ENCODE peak calls at places on chromosomes 2 and 18, in five cellular contexts. One of them, this sample, is unnamed.

GRCh38 chr2:135984199-135985017 is 1.0 kb downstream of the DARS1 start:
- DNase-seq in OCI-LY7: no peak
- DNase-seq in GM23248: peak; percentile 38
- DNase-seq in hepatocyte: no peak
- DNase-seq in neural progenitor cell: no peak
- DNase-seq in this sample: no peak

GRCh38 chr18:22324191-22325131 is 93.3 kb downstream of the CTAGE1 start:
- DNase-seq in OCI-LY7: no peak
- DNase-seq in GM23248: peak; percentile 47
- DNase-seq in hepatocyte: peak; percentile 70
- DNase-seq in neural progenitor cell: peak; percentile 83
- DNase-seq in this sample: peak; percentile 80

GRCh38 chr2:121386707-121387106 is 101.7 kb upstream of the TFCP2L1 start:
- DNase-seq in OCI-LY7: no peak
- DNase-seq in GM23248: peak; percentile 55
- DNase-seq in hepatocyte: no peak
- DNase-seq in neural progenitor cell: no peak
- DNase-seq in this sample: no peak

GRCh38 chr2:47016172-47016913 is 100.7 kb upstream of the MCFD2 start:
- DNase-seq in OCI-LY7: no peak
- DNase-seq in GM23248: peak; percentile 92
- DNase-seq in hepatocyte: peak; percentile 60
- DNase-seq in neural progenitor cell: peak; percentile 51
- DNase-seq in this sample: peak; percentile 57

GRCh38 chr18:70380915-70381896 is 92.4 kb downstream of the SOCS6 start:
- DNase-seq in OCI-LY7: no peak
- DNase-seq in GM23248: no peak
- DNase-seq in hepatocyte: peak; percentile 34
- DNase-seq in neural progenitor cell: peak; percentile 66
- DNase-seq in this sample: peak; percentile 47

GRCh38 chr2:31023550-31023949 is 114.7 kb downstream of the GALNT14 start:
- DNase-seq in OCI-LY7: no peak
- DNase-seq in GM23248: no peak
- DNase-seq in hepatocyte: no peak
- DNase-seq in neural progenitor cell: no peak
- DNase-seq in this sample: no peak

GRCh38 chr2:181778621-181779195 is 98.4 kb upstream of the NEUROD1 start:
- DNase-seq in OCI-LY7: no peak
- DNase-seq in GM23248: peak; percentile 15
- DNase-seq in hepatocyte: no peak
- DNase-seq in neural progenitor cell: peak; percentile 31
- DNase-seq in this sample: no peak

GRCh38 chr2:149579972-149580882 is 7.3 kb downstream of the MMADHC start:
- DNase-seq in OCI-LY7: no peak
- DNase-seq in GM23248: peak; percentile 35
- DNase-seq in hepatocyte: no peak
- DNase-seq in neural progenitor cell: no peak
- DNase-seq in this sample: no peak

GRCh38 chr2:229489016-229489415 is 217.9 kb upstream of the PID1 start:
- DNase-seq in OCI-LY7: no peak
- DNase-seq in GM23248: peak; percentile 32
- DNase-seq in hepatocyte: no peak
- DNase-seq in neural progenitor cell: no peak
- DNase-seq in this sample: no peak

GRCh38 chr2:199870581-199870980 is 19.6 kb upstream of the FTCDNL1 start:
- DNase-seq in OCI-LY7: no peak
- DNase-seq in GM23248: no peak
- DNase-seq in hepatocyte: no peak
- DNase-seq in neural progenitor cell: no peak
- DNase-seq in this sample: no peak

GRCh38 chr18:51506811-51507210 is 309.3 kb upstream of the MEX3C start:
- DNase-seq in OCI-LY7: no peak
- DNase-seq in GM23248: no peak
- DNase-seq in hepatocyte: no peak
- DNase-seq in neural progenitor cell: no peak
- DNase-seq in this sample: no peak

GRCh38 chr2:17300141-17300540 is 218.1 kb downstream of the RAD51AP2 start:
- DNase-seq in OCI-LY7: no peak
- DNase-seq in GM23248: peak; percentile 81
- DNase-seq in hepatocyte: peak; percentile 39
- DNase-seq in neural progenitor cell: no peak
- DNase-seq in this sample: no peak

GRCh38 chr18:69177702-69178101 is 223.0 kb upstream of the DOK6 start:
- DNase-seq in OCI-LY7: no peak
- DNase-seq in GM23248: no peak
- DNase-seq in hepatocyte: no peak
- DNase-seq in neural progenitor cell: no peak
- DNase-seq in this sample: no peak

GRCh38 chr18:59569321-59569720 is 127.9 kb downstream of the CCBE1 start:
- DNase-seq in OCI-LY7: no peak
- DNase-seq in GM23248: no peak
- DNase-seq in hepatocyte: no peak
- DNase-seq in neural progenitor cell: no peak
- DNase-seq in this sample: no peak

GRCh38 chr2:104654813-104655212 is 199.1 kb upstream of the POU3F3 start:
- DNase-seq in OCI-LY7: no peak
- DNase-seq in GM23248: no peak
- DNase-seq in hepatocyte: no peak
- DNase-seq in neural progenitor cell: no peak
- DNase-seq in this sample: peak; percentile 17

GRCh38 chr2:104656496-104657310 is 197.2 kb upstream of the POU3F3 start:
- DNase-seq in OCI-LY7: no peak
- DNase-seq in GM23248: no peak
- DNase-seq in hepatocyte: no peak
- DNase-seq in neural progenitor cell: peak; percentile 41
- DNase-seq in this sample: peak; percentile 45

GRCh38 chr2:104658840-104659591 is 194.9 kb upstream of the POU3F3 start:
- DNase-seq in OCI-LY7: no peak
- DNase-seq in GM23248: no peak
- DNase-seq in hepatocyte: no peak
- DNase-seq in neural progenitor cell: peak; percentile 84
- DNase-seq in this sample: peak; percentile 63

DNA sequence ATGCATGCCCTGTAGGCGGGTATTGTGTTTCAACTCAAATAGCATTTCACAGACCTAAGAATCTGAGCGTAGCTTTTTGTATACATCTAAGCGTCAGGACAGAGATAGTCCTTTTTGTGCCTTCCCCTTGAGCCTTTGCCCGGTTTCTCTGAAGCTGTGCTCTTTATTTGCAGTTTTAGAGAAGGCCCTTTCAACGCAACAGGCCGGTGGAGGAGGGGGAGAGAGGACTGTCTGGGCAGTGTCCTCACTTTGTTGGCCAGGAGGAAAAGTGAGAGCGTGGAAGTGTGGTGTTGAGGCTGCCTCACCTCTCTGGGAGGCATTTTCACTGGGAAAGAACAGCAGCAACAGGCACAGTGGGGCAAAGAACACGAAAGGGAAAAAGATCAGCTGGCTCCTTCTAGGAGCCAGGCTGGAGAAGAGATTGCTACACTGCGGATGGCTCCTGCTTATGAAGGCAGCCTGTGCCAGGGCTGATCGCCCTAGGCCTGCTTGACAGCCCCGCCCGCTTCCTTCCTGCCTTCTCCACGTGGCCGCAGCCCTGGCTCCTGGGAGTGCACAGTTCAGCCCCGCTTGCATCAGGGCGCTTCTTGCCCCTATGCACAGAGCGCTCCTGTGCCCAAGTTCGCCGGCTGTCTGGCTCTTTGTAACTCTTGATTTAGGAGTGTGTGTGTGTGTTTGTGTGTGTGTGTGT is 195.6 kb upstream of the POU3F3 start:
- DNase-seq in OCI-LY7: peak; percentile 2
- DNase-seq in GM23248: peak; percentile 14
- DNase-seq in hepatocyte: peak; percentile 33
- DNase-seq in neural progenitor cell: peak; percentile 66
- DNase-seq in this sample: peak; percentile 81
- TF ChIP-seq EZH2phosphoT487 in OCI-LY7: no peak
- TF ChIP-seq EZH2phosphoT487 in GM23248: no peak
- TF ChIP-seq EZH2phosphoT487 in hepatocyte: no peak
- TF ChIP-seq EZH2phosphoT487 in neural progenitor cell: no peak
- TF ChIP-seq EZH2phosphoT487 in this sample: no peak

DNA sequence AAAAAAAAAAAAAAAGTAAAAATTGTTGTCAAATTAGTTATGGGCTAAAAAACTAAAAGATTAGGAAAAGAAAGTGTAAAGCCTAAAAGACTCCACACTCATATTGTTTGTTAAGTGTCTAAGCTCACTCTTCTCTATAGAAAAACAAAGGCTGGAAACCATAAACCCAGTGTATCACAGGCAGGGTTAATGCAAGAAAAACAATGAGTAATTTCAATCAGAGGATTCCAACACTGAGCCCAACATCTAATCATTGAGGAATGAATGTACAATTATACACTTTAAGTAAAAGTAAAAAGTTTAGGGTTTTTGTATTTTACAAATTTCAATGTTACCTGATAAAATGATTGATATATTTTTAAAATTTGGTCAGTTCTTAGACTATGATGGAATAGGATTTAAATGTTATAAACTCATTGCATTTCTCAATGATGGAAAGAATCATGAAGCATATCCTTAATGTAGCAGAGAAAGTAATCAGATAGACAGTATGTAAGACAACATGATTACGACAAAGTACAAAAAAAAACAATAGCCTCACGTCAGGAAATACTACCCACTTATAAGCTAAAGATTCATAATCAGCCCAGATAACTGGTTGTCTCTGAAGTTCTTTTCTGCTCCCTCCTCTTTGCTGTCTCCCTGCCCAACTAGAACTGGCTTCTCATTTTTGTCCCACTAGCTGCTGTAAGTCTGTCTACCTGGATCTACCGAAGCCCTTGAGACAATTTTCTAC is 44.5 kb upstream of the SP3 start:
- DNase-seq in OCI-LY7: no peak
- DNase-seq in GM23248: peak; percentile 77
- DNase-seq in hepatocyte: no peak
- DNase-seq in neural progenitor cell: no peak
- DNase-seq in this sample: no peak
- TF ChIP-seq EZH2phosphoT487 in OCI-LY7: no peak
- TF ChIP-seq EZH2phosphoT487 in GM23248: no peak
- TF ChIP-seq EZH2phosphoT487 in hepatocyte: no peak
- TF ChIP-seq EZH2phosphoT487 in neural progenitor cell: no peak
- TF ChIP-seq EZH2phosphoT487 in this sample: no peak

GRCh38 chr2:20192781-20193180 is 32.1 kb downstream of the SDC1 start:
- DNase-seq in OCI-LY7: no peak
- DNase-seq in GM23248: no peak
- DNase-seq in hepatocyte: no peak
- DNase-seq in neural progenitor cell: no peak
- DNase-seq in this sample: no peak

GRCh38 chr2:20191714-20192569 is 33.0 kb downstream of the SDC1 start:
- DNase-seq in OCI-LY7: no peak
- DNase-seq in GM23248: no peak
- DNase-seq in hepatocyte: no peak
- DNase-seq in neural progenitor cell: no peak
- DNase-seq in this sample: no peak

GRCh38 chr2:20189299-20189931 is 35.5 kb downstream of the SDC1 start:
- DNase-seq in OCI-LY7: no peak
- DNase-seq in GM23248: no peak
- DNase-seq in hepatocyte: no peak
- DNase-seq in neural progenitor cell: no peak
- DNase-seq in this sample: no peak

GRCh38 chr2:20190170-20190569 is 34.8 kb downstream of the SDC1 start:
- DNase-seq in OCI-LY7: no peak
- DNase-seq in GM23248: no peak
- DNase-seq in hepatocyte: no peak
- DNase-seq in neural progenitor cell: no peak
- DNase-seq in this sample: no peak

DNA sequence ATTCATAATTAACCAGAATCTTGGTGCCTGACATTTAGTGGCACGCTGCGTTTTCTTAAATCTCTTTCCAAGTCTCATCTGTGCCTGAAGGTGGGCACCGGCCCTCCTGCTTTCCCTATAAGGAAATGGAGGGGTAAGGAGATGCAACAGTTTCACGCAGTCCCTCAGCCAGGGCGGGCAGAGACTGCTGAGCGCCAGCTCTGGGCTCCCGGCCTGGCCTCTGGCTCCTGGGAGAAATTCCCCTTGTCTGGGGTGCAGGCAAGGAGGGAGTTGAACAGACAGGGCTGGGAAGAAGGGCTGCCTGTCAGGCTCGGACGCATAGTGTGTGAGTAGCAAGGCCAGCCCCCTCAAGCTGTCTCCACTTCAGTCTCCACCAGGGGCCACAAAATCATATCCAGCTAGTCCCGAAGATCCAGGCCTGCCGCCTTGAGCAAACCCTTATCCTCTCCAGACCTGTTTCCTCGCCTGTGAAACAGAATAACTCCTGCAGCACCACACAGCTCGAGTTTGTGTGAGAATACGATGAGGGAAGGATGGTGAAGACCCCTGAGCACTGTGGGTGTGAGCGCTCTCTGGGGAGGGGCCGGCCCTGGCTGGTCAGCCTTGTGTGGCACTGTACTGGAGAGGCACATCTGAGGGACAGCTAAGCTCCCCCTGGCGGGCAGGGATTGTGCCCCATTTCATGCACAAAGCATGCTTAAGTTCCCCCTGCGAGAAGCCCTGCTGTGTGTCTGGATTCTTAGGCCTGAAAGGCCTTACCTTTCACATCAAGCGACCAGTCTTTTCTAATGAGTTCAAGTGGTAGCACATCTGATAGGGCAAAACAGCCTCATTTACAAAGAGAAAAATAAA is 33.8 kb downstream of the SDC1 start:
- DNase-seq in OCI-LY7: peak; percentile 31
- DNase-seq in GM23248: no peak
- DNase-seq in hepatocyte: no peak
- DNase-seq in neural progenitor cell: peak; percentile 87
- DNase-seq in this sample: peak; percentile 78
- TF ChIP-seq EZH2phosphoT487 in OCI-LY7: no peak
- TF ChIP-seq EZH2phosphoT487 in GM23248: no peak
- TF ChIP-seq EZH2phosphoT487 in hepatocyte: no peak
- TF ChIP-seq EZH2phosphoT487 in neural progenitor cell: no peak
- TF ChIP-seq EZH2phosphoT487 in this sample: no peak

GRCh38 chr2:98550165-98550564 is 58.1 kb downstream of the COA5 start:
- DNase-seq in OCI-LY7: no peak
- DNase-seq in GM23248: no peak
- DNase-seq in hepatocyte: no peak
- DNase-seq in neural progenitor cell: no peak
- DNase-seq in this sample: no peak

GRCh38 chr2:98548920-98549818 is 59.1 kb downstream of the COA5 start:
- DNase-seq in OCI-LY7: peak; percentile 74
- DNase-seq in GM23248: no peak
- DNase-seq in hepatocyte: no peak
- DNase-seq in neural progenitor cell: no peak
- DNase-seq in this sample: no peak

GRCh38 chr2:98552499-98553179 is 55.7 kb downstream of the COA5 start:
- DNase-seq in OCI-LY7: no peak
- DNase-seq in GM23248: peak; percentile 75
- DNase-seq in hepatocyte: no peak
- DNase-seq in neural progenitor cell: no peak
- DNase-seq in this sample: no peak

GRCh38 chr2:98554116-98554861 is 54.0 kb downstream of the COA5 start:
- DNase-seq in OCI-LY7: peak; percentile 71
- DNase-seq in GM23248: no peak
- DNase-seq in hepatocyte: no peak
- DNase-seq in neural progenitor cell: no peak
- DNase-seq in this sample: no peak

DNA sequence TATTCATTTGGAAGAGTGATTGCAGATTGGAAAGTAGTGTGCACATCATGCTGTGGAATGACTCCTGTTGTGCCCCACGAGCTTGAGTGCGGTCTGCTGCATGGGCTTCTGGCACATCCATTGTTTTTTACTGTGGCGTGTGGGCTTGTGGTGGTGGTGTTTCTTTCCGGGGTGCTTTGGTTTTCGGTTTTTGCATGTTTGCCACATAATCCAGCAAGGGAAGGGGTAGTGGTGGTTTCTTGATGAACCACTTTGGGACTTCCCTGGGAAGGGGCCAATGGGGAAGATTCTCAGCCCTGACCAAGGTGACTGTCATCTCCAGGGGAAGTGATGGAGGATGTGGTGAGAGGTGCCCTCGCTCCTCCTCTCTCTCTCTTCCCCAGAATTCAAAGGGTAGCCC is 57.0 kb downstream of the COA5 start:
- DNase-seq in OCI-LY7: no peak
- DNase-seq in GM23248: no peak
- DNase-seq in hepatocyte: no peak
- DNase-seq in neural progenitor cell: no peak
- DNase-seq in this sample: no peak
- TF ChIP-seq EZH2phosphoT487 in OCI-LY7: no peak
- TF ChIP-seq EZH2phosphoT487 in GM23248: no peak
- TF ChIP-seq EZH2phosphoT487 in hepatocyte: no peak
- TF ChIP-seq EZH2phosphoT487 in neural progenitor cell: no peak
- TF ChIP-seq EZH2phosphoT487 in this sample: no peak

This sample was measured in GM23338.